ENCODE peak calls at places on chromosomes 11 and 22, in five cellular contexts. Q, H, R, D and B are unnamed samples.

GRCh38 chr11:47418454-47419259 is 7.6 kb downstream of the PSMC3 start:
- DNase-seq in Q (peak), H (no peak), R (no peak), D (no peak), B (no peak)

GRCh38 chr11:125886997-125887372 is 483 bp upstream of the HYLS1 start:
- DNase-seq in Q (peak), H (peak), R (no peak), D (no peak), B (peak)

GRCh38 chr11:126307706-126308105 is 3.8 kb downstream of the DCPS start:
- DNase-seq in Q (peak), H (peak), R (no peak), D (peak), B (no peak)

GRCh38 chr11:69297926-69298777 is 4.2 kb downstream of the MYEOV start:
- DNase-seq in Q (peak), H (peak), R (no peak), D (peak), B (peak)

GRCh38 chr11:6111635-6112034 is 4.2 kb downstream of the OR56B4 start:
- DNase-seq in Q (no peak), H (no peak), R (no peak), D (no peak), B (peak)

GRCh38 chr22:21031545-21032036 is 770 bp downstream of the SLC7A4 start:
- DNase-seq in Q (no peak), H (no peak), R (no peak), D (no peak), B (no peak)

GRCh38 chr22:17578129-17578754 is 14.9 kb downstream of the SLC25A18 start:
- DNase-seq in Q (peak), H (no peak), R (no peak), D (peak), B (no peak)

GRCh38 chr11:111299111-111300026 is 1.0 kb downstream of the POU2AF3 start:
- DNase-seq in Q (peak), H (no peak), R (peak), D (peak), B (peak)

GRCh38 chr11:111977141-111978027 is 40.2 kb downstream of the DIXDC1 start:
- DNase-seq in Q (peak), H (no peak), R (peak), D (no peak), B (peak)

GRCh38 chr11:104841973-104842372 is 56.3 kb downstream of the CASP12 start:
- DNase-seq in Q (peak), H (no peak), R (no peak), D (no peak), B (no peak)

GRCh38 chr11:112962854-112963367 is 1.7 kb downstream of the NCAM1 start:
- DNase-seq in Q (peak), H (no peak), R (peak), D (no peak), B (no peak)

GRCh38 chr11:35138949-35139881 is at the start of gene CD44:
- DNase-seq in Q (peak), H (no peak), R (peak), D (peak), B (peak)

GRCh38 chr22:40624770-40625169 is 11.7 kb downstream of the MRTFA start:
- DNase-seq in Q (no peak), H (no peak), R (no peak), D (no peak), B (no peak)

GRCh38 chr11:128361451-128362020 is 225.8 kb downstream of the ETS1 start:
- DNase-seq in Q (peak), H (no peak), R (no peak), D (peak), B (no peak)

GRCh38 chr22:40920526-40920925 is 30.7 kb upstream of the RBX1 start:
- DNase-seq in Q (no peak), H (no peak), R (no peak), D (peak), B (peak)

GRCh38 chr11:95143106-95143681 is 53.5 kb downstream of the ENDOD1 start:
- DNase-seq in Q (peak), H (no peak), R (no peak), D (peak), B (no peak)

GRCh38 chr11:17651061-17651460 is 68.3 kb upstream of the MYOD1 start:
- DNase-seq in Q (no peak), H (no peak), R (no peak), D (no peak), B (no peak)

GRCh38 chr22:40499187-40499753 is 128.9 kb downstream of the SGSM3 start:
- DNase-seq in Q (peak), H (no peak), R (no peak), D (peak), B (peak)

GRCh38 chr11:127859941-127860354 is 727.4 kb downstream of the ETS1 start:
- DNase-seq in Q (peak), H (no peak), R (no peak), D (no peak), B (peak)

GRCh38 chr22:49215840-49216239 is 611.8 kb downstream of the BRD1 start:
- DNase-seq in Q (no peak), H (no peak), R (no peak), D (no peak), B (no peak)

GRCh38 chr11:72584293-72584921 is 89.8 kb downstream of the PDE2A start:
- DNase-seq in Q (peak), H (no peak), R (no peak), D (peak), B (peak)

GRCh38 chr11:121884601-121885000 is 231.4 kb downstream of the BLID start:
- DNase-seq in Q (no peak), H (no peak), R (no peak), D (no peak), B (no peak)

GRCh38 chr11:78344676-78345075 is 72.9 kb downstream of the GAB2 start:
- DNase-seq in Q (no peak), H (no peak), R (no peak), D (no peak), B (no peak)

GRCh38 chr11:70826541-70826943 is 425.8 kb downstream of the SHANK2 start:
- DNase-seq in Q (peak), H (no peak), R (peak), D (no peak), B (no peak)

GRCh38 chr11:73971175-73971719 is 11.4 kb downstream of the UCP2 start:
- DNase-seq in Q (no peak), H (peak), R (no peak), D (no peak), B (no peak)

GRCh38 chr22:47371263-47372090 is 609.0 kb downstream of the TBC1D22A start:
- DNase-seq in Q (no peak), H (no peak), R (no peak), D (no peak), B (no peak)

GRCh38 chr11:88363566-88364169 is 26.1 kb upstream of the CTSC start:
- DNase-seq in Q (peak), H (no peak), R (no peak), D (peak), B (no peak)
- H3K4me2 ChIP-seq in Q (no peak), H (no peak), R (no peak), D (no peak), B (no peak)

GRCh38 chr11:65288706-65289536 is 25.7 kb upstream of the CDC42EP2 start:
- DNase-seq in Q (no peak), H (no peak), R (no peak), D (no peak), B (no peak)

GRCh38 chr11:65291613-65292012 is 23.1 kb upstream of the CDC42EP2 start:
- DNase-seq in Q (peak), H (no peak), R (no peak), D (peak), B (peak)

GRCh38 chr11:65287601-65288000 is 25.8 kb downstream of the POLA2 start:
- DNase-seq in Q (no peak), H (no peak), R (no peak), D (peak), B (no peak)

GRCh38 chr11:65292866-65293265 is 21.8 kb upstream of the CDC42EP2 start:
- DNase-seq in Q (no peak), H (no peak), R (no peak), D (no peak), B (no peak)

DNA sequence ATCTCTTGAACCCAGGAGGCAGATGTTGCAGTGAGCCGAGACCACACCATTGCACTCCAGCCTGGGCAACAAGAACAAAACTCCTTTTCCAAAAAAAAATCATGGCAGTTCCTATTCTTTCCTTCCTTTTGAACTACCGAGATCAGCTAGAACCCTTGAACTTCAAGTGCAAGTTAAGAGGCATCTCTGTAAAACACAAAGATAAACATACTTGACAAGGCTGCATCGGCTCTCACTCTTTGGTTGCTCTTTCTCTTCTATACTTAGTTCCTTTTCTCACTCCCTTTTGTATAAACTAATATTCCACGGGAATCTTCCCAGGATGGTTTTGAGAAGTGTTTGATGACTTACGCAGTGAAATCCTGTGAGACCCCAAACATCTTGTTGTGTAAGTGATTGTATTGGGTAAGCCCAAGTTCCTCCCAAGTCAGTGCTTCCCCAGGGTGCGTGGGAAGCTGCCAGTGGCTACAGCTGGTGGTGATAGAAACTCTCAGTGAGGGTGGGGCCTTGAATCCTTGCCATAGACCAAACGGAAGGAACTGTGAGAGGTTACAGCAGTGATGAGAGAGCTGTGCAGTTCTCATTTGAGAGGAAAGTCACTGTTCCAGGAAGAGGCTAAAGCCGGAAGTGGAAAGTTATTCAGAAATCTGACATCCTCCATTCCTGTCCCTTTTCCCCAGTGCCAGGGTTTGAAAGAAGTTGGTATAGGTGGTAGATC is 24.1 kb upstream of the CDC42EP2 start:
- DNase-seq in Q (peak), H (no peak), R (no peak), D (peak), B (peak)
- H3K4me2 ChIP-seq in Q (peak), H (no peak), R (no peak), D (peak), B (no peak)

GRCh38 chr11:102955624-102956023 is at the start of gene MMP13:
- DNase-seq in Q (no peak), H (no peak), R (no peak), D (no peak), B (no peak)
- H3K4me2 ChIP-seq in Q (no peak), H (no peak), R (no peak), D (no peak), B (no peak)

GRCh38 chr11:4887591-4887990 is 5.9 kb downstream of the OR51T1 start:
- DNase-seq in Q (no peak), H (no peak), R (no peak), D (no peak), B (no peak)

GRCh38 chr11:4890279-4890678 is 8.6 kb downstream of the OR51T1 start:
- DNase-seq in Q (no peak), H (no peak), R (no peak), D (peak), B (no peak)

GRCh38 chr11:4886186-4886585 is 4.5 kb downstream of the OR51T1 start:
- DNase-seq in Q (no peak), H (no peak), R (no peak), D (no peak), B (no peak)

GRCh38 chr11:4891996-4892640 is 10.4 kb downstream of the OR51T1 start:
- DNase-seq in Q (peak), H (no peak), R (no peak), D (peak), B (no peak)
- H3K4me2 ChIP-seq in Q (no peak), H (no peak), R (no peak), D (no peak), B (no peak)